ENCODE peak calls at places on chromosomes 7 and 10, in six cellular contexts. R is cardiac muscle cell, N is neuronal stem cell, V is endothelial cell of umbilical vein, S is A549, Q is left ventricle myocardium inferior. L is an unnamed sample. For H3K9me3 and H3K4me1, the result is how much of the 10 kb centered on the place peaks cover.

GRCh38 chr10:4663162-4663992 is 162.6 kb upstream of the AKR1E2 start:
- DNase-seq in V (peak), R (peak), N (no peak), Q (peak), S (peak), L (no peak)

GRCh38 chr10:98087309-98087708 is 47.1 kb upstream of the R3HCC1L start:
- DNase-seq in S (no peak), Q (no peak), N (no peak), R (peak), V (no peak), L (no peak)

GRCh38 chr7:142855756-142856564 is 1.1 kb downstream of the EPHB6 start:
- DNase-seq in S (no peak), R (no peak), V (no peak), N (no peak), Q (peak), L (no peak)

GRCh38 chr10:18214692-18215563 is 74.7 kb downstream of the CACNB2 start:
- DNase-seq in N (peak), V (peak), R (peak), Q (peak), S (peak), L (no peak)

GRCh38 chr7:20268832-20269231 is 51.6 kb upstream of the MACC1 start:
- DNase-seq in S (no peak), Q (no peak), V (no peak), N (no peak), R (no peak), L (no peak)

GRCh38 chr7:43113622-43114450 is 1.4 kb downstream of the HECW1 start:
- DNase-seq in R (no peak), Q (no peak), V (no peak), N (no peak), S (no peak), L (no peak)

GRCh38 chr7:15317215-15317614 is 244.6 kb downstream of the AGMO start:
- DNase-seq in Q (no peak), N (no peak), R (no peak), S (no peak), V (no peak), L (no peak)

GRCh38 chr10:22655312-22655973 is 58.9 kb downstream of the PIP4K2A start:
- DNase-seq in N (no peak), Q (no peak), R (no peak), V (no peak), S (peak), L (no peak)

GRCh38 chr7:836429-836828 is 4.2 kb downstream of the SUN1 start:
- DNase-seq in S (peak), R (peak), N (no peak), V (peak), Q (no peak), L (no peak)

GRCh38 chr7:47780555-47780954 is 167.7 kb downstream of the PKD1L1 start:
- DNase-seq in S (no peak), R (no peak), V (no peak), N (no peak), Q (no peak), L (no peak)

GRCh38 chr7:111074071-111074771 is 16.7 kb upstream of the LRRN3 start:
- DNase-seq in V (no peak), R (no peak), Q (no peak), S (no peak), N (no peak), L (no peak)

GRCh38 chr10:77073066-77073960 is 564.3 kb downstream of the KCNMA1 start:
- DNase-seq in Q (peak), S (no peak), V (no peak), N (no peak), R (no peak), L (no peak)

GRCh38 chr7:12490105-12490688 is 80.3 kb upstream of the SCIN start:
- DNase-seq in Q (no peak), S (peak), N (no peak), V (peak), R (peak), L (no peak)

GRCh38 chr7:39353615-39354376 is 212.4 kb upstream of the YAE1 start:
- DNase-seq in R (peak), Q (peak), V (peak), N (peak), S (no peak), L (no peak)

GRCh38 chr10:32180354-32181280 is 124.4 kb upstream of the KIF5B start:
- DNase-seq in V (no peak), Q (no peak), S (no peak), R (no peak), N (no peak), L (no peak)

GRCh38 chr7:159083698-159084068 is 61.0 kb downstream of the VIPR2 start:
- DNase-seq in N (no peak), R (no peak), V (no peak), S (no peak), Q (no peak), L (no peak)

GRCh38 chr10:89147256-89147655 is 59.9 kb downstream of the CH25H start:
- DNase-seq in V (no peak), N (no peak), R (no peak), S (no peak), Q (no peak), L (no peak)

GRCh38 chr10:119341236-119342016 is 134.1 kb downstream of the GRK5 start:
- DNase-seq in N (no peak), Q (peak), R (peak), S (peak), V (peak), L (no peak)

GRCh38 chr10:35219906-35220890 is 93.6 kb downstream of the CREM start:
- DNase-seq in R (no peak), V (no peak), N (no peak), S (no peak), Q (no peak), L (no peak)

GRCh38 chr7:37915438-37915837 is 1.2 kb downstream of the SFRP4 start:
- DNase-seq in Q (no peak), V (no peak), N (no peak), R (no peak), S (no peak), L (no peak)

GRCh38 chr7:45290880-45291279 is 133.3 kb downstream of the RAMP3 start:
- DNase-seq in V (no peak), S (no peak), R (no peak), Q (no peak), N (no peak), L (no peak)

GRCh38 chr7:47739301-47739870 is 157.5 kb upstream of the TNS3 start:
- DNase-seq in Q (no peak), V (no peak), N (no peak), S (no peak), R (no peak), L (no peak)

GRCh38 chr10:67520924-67521520 is 175.0 kb downstream of the CTNNA3 start:
- DNase-seq in R (peak), N (peak), V (peak), S (peak), Q (no peak), L (peak)

GRCh38 chr10:124701435-124701834 is 42.7 kb downstream of the FAM53B start:
- DNase-seq in Q (peak), V (peak), N (no peak), S (no peak), R (peak), L (no peak)

GRCh38 chr7:55245271-55245723 is 119.8 kb upstream of the LANCL2 start:
- DNase-seq in R (no peak), S (no peak), V (no peak), N (no peak), Q (no peak), L (no peak)

GRCh38 chr10:52391927-52392602 is 78.0 kb downstream of the DKK1 start:
- DNase-seq in S (no peak), R (no peak), Q (no peak), N (no peak), V (no peak), L (no peak)

GRCh38 chr7:99621271-99621670 is 4.5 kb downstream of the ZSCAN25 start:
- DNase-seq in S (no peak), V (no peak), N (no peak), Q (no peak), R (no peak), L (no peak)

GRCh38 chr7:102860351-102860811 is 52.4 kb upstream of the LRRC17 start:
- DNase-seq in N (no peak), R (no peak), Q (no peak), V (peak), S (no peak), L (no peak)

GRCh38 chr7:158996214-158997109 is 140.1 kb downstream of the DYNC2I1 start:
- DNase-seq in R (no peak), Q (no peak), V (no peak), S (no peak), N (no peak), L (no peak)

GRCh38 chr7:75880242-75880641 is 1.4 kb downstream of the RHBDD2 start:
- DNase-seq in S (no peak), V (no peak), N (no peak), R (no peak), Q (no peak), L (no peak)

GRCh38 chr7:156061689-156062255 is 249.5 kb upstream of the SHH start:
- DNase-seq in V (no peak), S (no peak), N (no peak), Q (no peak), R (no peak), L (no peak)
- H3K27ac ChIP-seq in V (no peak), S (no peak), N (no peak), Q (no peak), R (no peak), L (no peak)

GRCh38 chr10:1648648-1649047 is 88.7 kb downstream of the ADARB2 start:
- DNase-seq in S (no peak), Q (no peak), V (no peak), N (no peak), R (no peak), L (no peak)

GRCh38 chr10:1646332-1646731 is 91.0 kb downstream of the ADARB2 start:
- DNase-seq in S (no peak), Q (no peak), N (no peak), R (no peak), V (no peak), L (no peak)

GRCh38 chr10:1643161-1643910 is 94.0 kb downstream of the ADARB2 start:
- DNase-seq in R (peak), V (no peak), N (peak), Q (no peak), S (peak), L (peak)

GRCh38 chr10:1643911-1644810 is 93.2 kb downstream of the ADARB2 start:
- DNase-seq in V (no peak), R (no peak), Q (no peak), S (no peak), N (no peak), L (no peak)

GRCh38 chr10:1645896-1646295 is 91.4 kb downstream of the ADARB2 start:
- DNase-seq in Q (no peak), R (no peak), S (no peak), V (no peak), N (no peak), L (no peak)
- H3K9me3 ChIP-seq in Q (under half), R (under half), S (under half), V (under half), N (under half), L (under half)

GRCh38 chr10:44194435-44194834 is 190.5 kb downstream of the CXCL12 start:
- DNase-seq in R (no peak), N (no peak), S (no peak), Q (no peak), V (no peak), L (no peak)

GRCh38 chr10:44195120-44196007 is 189.5 kb downstream of the CXCL12 start:
- DNase-seq in V (peak), N (no peak), Q (peak), S (peak), R (peak), L (no peak)

GRCh38 chr10:44196336-44196735 is 188.6 kb downstream of the CXCL12 start:
- DNase-seq in V (no peak), Q (no peak), N (no peak), R (no peak), S (no peak), L (no peak)

GRCh38 chr10:44197646-44198045 is 187.3 kb downstream of the CXCL12 start:
- DNase-seq in V (no peak), N (no peak), S (no peak), R (no peak), Q (no peak), L (no peak)

GRCh38 chr10:44196008-44196320 is 188.9 kb downstream of the CXCL12 start:
- DNase-seq in S (no peak), V (no peak), Q (no peak), R (no peak), N (no peak), L (no peak)
- H3K4me1 ChIP-seq in S (under half), V (under half), Q (under half), R (under half), N (under half), L (under half)

DNA sequence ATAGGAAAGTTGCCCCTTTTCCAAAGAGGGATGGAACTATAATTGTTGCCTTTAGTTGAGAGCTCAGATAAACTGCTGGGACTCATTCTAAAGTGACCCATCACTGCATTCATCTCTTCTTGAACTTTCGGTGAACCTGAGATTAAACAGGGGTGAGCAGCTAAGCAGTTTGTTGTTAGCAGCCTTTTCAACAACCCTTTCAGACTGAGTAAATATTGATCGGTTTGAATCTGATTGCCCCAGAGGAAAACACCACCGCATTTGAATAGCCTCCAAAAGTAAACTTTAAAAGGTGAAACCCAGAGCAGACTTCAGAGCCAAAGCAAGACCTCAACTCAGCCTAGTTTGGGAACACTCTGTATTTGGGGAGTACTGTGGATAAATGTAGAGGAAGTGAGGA is 4.7 kb downstream of the HOXA1 start:
- DNase-seq in N (peak), Q (no peak), R (no peak), S (no peak), V (no peak), L (no peak)
- H3K27ac ChIP-seq in N (no peak), Q (no peak), R (no peak), S (no peak), V (no peak), L (no peak)

L was measured in iPS DF 6.9.